ENCODE peak calls at places on chromosome 22, in four cellular contexts. One of them, this sample, is unnamed.

GRCh38 chr22:28711820-28712777 is 29.5 kb downstream of the CHEK2 start:
- DNase-seq in heart left ventricle: no peak
- DNase-seq in adrenal gland: peak; percentile 51
- DNase-seq in GM12865: no peak
- DNase-seq in this sample: peak; percentile 88

GRCh38 chr22:46066691-46067090 is 83.6 kb upstream of the PPARA start:
- DNase-seq in heart left ventricle: no peak
- DNase-seq in adrenal gland: no peak
- DNase-seq in GM12865: no peak
- DNase-seq in this sample: no peak

GRCh38 chr22:39090426-39091064 is 6.5 kb upstream of the APOBEC3H start:
- DNase-seq in heart left ventricle: peak; percentile 75
- DNase-seq in adrenal gland: no peak
- DNase-seq in GM12865: peak; percentile 89
- DNase-seq in this sample: no peak

GRCh38 chr22:22692707-22693530 is 48.5 kb downstream of the GGTLC2 start:
- DNase-seq in heart left ventricle: no peak
- DNase-seq in adrenal gland: peak; percentile 62
- DNase-seq in GM12865: peak; percentile 45
- DNase-seq in this sample: peak; percentile 64

GRCh38 chr22:39327995-39328754 is 8.8 kb upstream of the RPL3 start:
- DNase-seq in heart left ventricle: no peak
- DNase-seq in adrenal gland: no peak
- DNase-seq in GM12865: no peak
- DNase-seq in this sample: no peak

GRCh38 chr22:39612811-39613548 is 42.4 kb downstream of the CACNA1I start:
- DNase-seq in heart left ventricle: peak; percentile 16
- DNase-seq in adrenal gland: no peak
- DNase-seq in GM12865: no peak
- DNase-seq in this sample: no peak

GRCh38 chr22:46480396-46480795 is 57.0 kb downstream of the CELSR1 start:
- DNase-seq in heart left ventricle: no peak
- DNase-seq in adrenal gland: no peak
- DNase-seq in GM12865: no peak
- DNase-seq in this sample: no peak

GRCh38 chr22:17120281-17120680 is 879 bp downstream of the TMEM121B start:
- DNase-seq in heart left ventricle: peak; percentile 84
- DNase-seq in adrenal gland: peak; percentile 57
- DNase-seq in GM12865: peak; percentile 52
- DNase-seq in this sample: peak; percentile 19

GRCh38 chr22:23279781-23280180 is 99.5 kb downstream of the BCR start:
- DNase-seq in heart left ventricle: no peak
- DNase-seq in adrenal gland: no peak
- DNase-seq in GM12865: no peak
- DNase-seq in this sample: no peak

GRCh38 chr22:45975266-45976161 is 1.4 kb downstream of the WNT7B start:
- DNase-seq in heart left ventricle: no peak
- DNase-seq in adrenal gland: no peak
- DNase-seq in GM12865: no peak
- DNase-seq in this sample: no peak

GRCh38 chr22:48757581-48757980 is 1070.1 kb downstream of the BRD1 start:
- DNase-seq in heart left ventricle: no peak
- DNase-seq in adrenal gland: peak; percentile 5
- DNase-seq in GM12865: no peak
- DNase-seq in this sample: no peak

GRCh38 chr22:23578306-23578705 is 1.8 kb downstream of the IGLL1 start:
- DNase-seq in heart left ventricle: peak; percentile 48
- DNase-seq in adrenal gland: no peak
- DNase-seq in GM12865: no peak
- DNase-seq in this sample: no peak

GRCh38 chr22:46971141-46971775 is 208.8 kb downstream of the TBC1D22A start:
- DNase-seq in heart left ventricle: peak; percentile 69
- DNase-seq in adrenal gland: peak; percentile 57
- DNase-seq in GM12865: no peak
- DNase-seq in this sample: peak; percentile 35

GRCh38 chr22:43185860-43186261 is 1.1 kb downstream of the TTLL12 start:
- DNase-seq in heart left ventricle: peak; percentile 82
- DNase-seq in adrenal gland: peak; percentile 66
- DNase-seq in GM12865: peak; percentile 18
- DNase-seq in this sample: no peak

GRCh38 chr22:17422736-17423343 is 53.6 kb downstream of the CECR2 start:
- DNase-seq in heart left ventricle: no peak
- DNase-seq in adrenal gland: no peak
- DNase-seq in GM12865: no peak
- DNase-seq in this sample: no peak

GRCh38 chr22:37804502-37804885 is 3.2 kb upstream of the GCAT start:
- DNase-seq in heart left ventricle: no peak
- DNase-seq in adrenal gland: no peak
- DNase-seq in GM12865: no peak
- DNase-seq in this sample: no peak

GRCh38 chr22:37803636-37804371 is 3.9 kb upstream of the GCAT start:
- DNase-seq in heart left ventricle: no peak
- DNase-seq in adrenal gland: no peak
- DNase-seq in GM12865: no peak
- DNase-seq in this sample: no peak

GRCh38 chr22:37805878-37806277 is 1.9 kb upstream of the GCAT start:
- DNase-seq in heart left ventricle: no peak
- DNase-seq in adrenal gland: no peak
- DNase-seq in GM12865: no peak
- DNase-seq in this sample: no peak

GRCh38 chr22:37806409-37807338 is 1.1 kb upstream of the GCAT start:
- DNase-seq in heart left ventricle: no peak
- DNase-seq in adrenal gland: no peak
- DNase-seq in GM12865: no peak
- DNase-seq in this sample: peak; percentile 45

DNA sequence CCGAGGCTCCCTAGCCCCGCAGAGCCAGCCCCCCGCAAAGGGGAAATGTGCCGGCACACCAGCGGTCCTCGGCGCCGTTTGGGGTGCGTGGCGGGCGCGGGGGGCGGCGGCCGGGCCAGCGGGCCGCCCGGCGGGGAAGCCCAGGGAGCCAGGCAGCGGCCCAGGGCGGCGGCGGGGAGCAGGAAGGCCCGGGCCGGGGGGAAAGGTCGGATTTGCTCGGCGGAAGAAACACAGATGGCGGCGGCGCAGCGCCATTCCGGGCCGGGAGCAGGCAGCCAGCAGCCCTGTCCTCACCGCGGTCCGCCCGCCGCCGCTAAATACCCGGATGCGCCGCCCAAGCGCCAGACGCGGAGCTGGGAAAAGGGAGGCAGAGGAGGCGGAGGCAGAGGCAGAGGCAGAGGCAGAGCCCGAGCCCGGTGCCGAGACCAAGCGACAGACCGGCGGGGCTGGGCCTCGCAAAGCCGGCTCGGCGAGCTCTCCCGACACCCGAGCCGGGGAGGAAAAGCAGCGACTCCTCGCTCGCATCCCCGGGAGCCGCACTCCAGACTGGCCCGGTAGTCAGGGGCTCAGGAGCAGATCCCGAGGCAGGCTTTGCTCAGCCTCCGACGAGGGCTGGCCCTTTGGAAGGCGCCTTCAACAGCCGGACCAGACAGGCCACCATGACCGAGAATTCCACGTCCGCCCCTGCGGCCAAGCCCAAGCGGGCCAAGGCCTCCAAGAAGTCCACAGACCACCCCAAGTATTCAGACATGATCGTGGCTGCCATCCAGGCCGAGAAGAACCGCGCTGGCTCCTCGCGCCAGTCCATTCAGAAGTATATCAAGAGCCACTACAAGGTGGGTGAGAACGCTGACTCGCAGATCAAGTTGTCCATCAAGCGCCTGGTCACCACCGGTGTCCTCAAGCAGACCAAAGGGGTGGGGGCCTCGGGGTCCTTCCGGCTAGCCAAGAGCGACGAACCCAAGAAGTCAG is 2.6 kb upstream of the GCAT start:
- DNase-seq in heart left ventricle: peak; percentile 97
- DNase-seq in adrenal gland: peak; percentile 88
- DNase-seq in GM12865: peak; percentile 58
- DNase-seq in this sample: peak; percentile 89
- H3K4me3 ChIP-seq in heart left ventricle: peak overlapping the region; percentile 85
- H3K4me3 ChIP-seq in adrenal gland: peak overlapping the region; percentile 29
- H3K4me3 ChIP-seq in GM12865: peak overlapping the region; percentile 38
- H3K4me3 ChIP-seq in this sample: peak overlapping the region; percentile 78

GRCh38 chr22:35963237-35963810 is 65.3 kb downstream of the RBFOX2 start:
- DNase-seq in heart left ventricle: no peak
- DNase-seq in adrenal gland: no peak
- DNase-seq in GM12865: no peak
- DNase-seq in this sample: no peak

GRCh38 chr22:35967046-35967397 is 61.6 kb downstream of the RBFOX2 start:
- DNase-seq in heart left ventricle: no peak
- DNase-seq in adrenal gland: no peak
- DNase-seq in GM12865: no peak
- DNase-seq in this sample: no peak

GRCh38 chr22:35961480-35961902 is 67.1 kb downstream of the RBFOX2 start:
- DNase-seq in heart left ventricle: no peak
- DNase-seq in adrenal gland: peak; percentile 32
- DNase-seq in GM12865: no peak
- DNase-seq in this sample: peak; percentile 74

GRCh38 chr22:35970601-35971417 is 57.8 kb downstream of the RBFOX2 start:
- DNase-seq in heart left ventricle: no peak
- DNase-seq in adrenal gland: no peak
- DNase-seq in GM12865: no peak
- DNase-seq in this sample: no peak

GRCh38 chr22:35966314-35967045 is 62.1 kb downstream of the RBFOX2 start:
- DNase-seq in heart left ventricle: no peak
- DNase-seq in adrenal gland: no peak
- DNase-seq in GM12865: no peak
- DNase-seq in this sample: peak; percentile 65
- TF ChIP-seq CTCF in heart left ventricle: no peak
- TF ChIP-seq CTCF in adrenal gland: no peak
- TF ChIP-seq CTCF in GM12865: no peak
- TF ChIP-seq CTCF in this sample: peak; percentile 21

GRCh38 chr22:41367680-41368542 is 13.8 kb upstream of the TEF start:
- DNase-seq in heart left ventricle: no peak
- DNase-seq in adrenal gland: peak; percentile 48
- DNase-seq in GM12865: no peak
- DNase-seq in this sample: peak; percentile 55

GRCh38 chr22:41367039-41367679 is 14.6 kb upstream of the TEF start:
- DNase-seq in heart left ventricle: peak; percentile 98
- DNase-seq in adrenal gland: peak; percentile 99
- DNase-seq in GM12865: no peak
- DNase-seq in this sample: peak; percentile 99

GRCh38 chr22:41369089-41369745 is 12.5 kb upstream of the TEF start:
- DNase-seq in heart left ventricle: no peak
- DNase-seq in adrenal gland: no peak
- DNase-seq in GM12865: no peak
- DNase-seq in this sample: no peak

GRCh38 chr22:41369837-41370236 is 11.9 kb upstream of the TEF start:
- DNase-seq in heart left ventricle: no peak
- DNase-seq in adrenal gland: no peak
- DNase-seq in GM12865: no peak
- DNase-seq in this sample: no peak

DNA sequence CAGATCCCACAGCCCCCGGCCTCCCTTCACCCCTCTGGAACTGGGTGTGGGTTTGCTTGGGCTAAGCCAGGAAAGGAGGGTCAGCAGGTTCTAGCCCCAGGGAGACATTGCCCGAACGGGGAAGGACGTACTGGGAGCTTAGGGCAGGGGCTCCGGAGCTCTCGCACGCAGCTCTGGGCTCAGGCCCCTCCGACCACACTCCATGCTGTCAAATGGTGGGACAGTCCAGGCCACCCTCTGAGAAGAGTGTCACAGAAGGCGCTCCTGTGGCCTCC is 13.3 kb upstream of the TEF start:
- DNase-seq in heart left ventricle: no peak
- DNase-seq in adrenal gland: no peak
- DNase-seq in GM12865: no peak
- DNase-seq in this sample: no peak
- H3K4me3 ChIP-seq in heart left ventricle: peak overlapping the region; percentile 57
- H3K4me3 ChIP-seq in adrenal gland: no peak overlapping the region
- H3K4me3 ChIP-seq in GM12865: no peak overlapping the region
- H3K4me3 ChIP-seq in this sample: no peak overlapping the region

GRCh38 chr22:35337932-35338331 is 38.2 kb downstream of the TOM1 start:
- DNase-seq in heart left ventricle: no peak
- DNase-seq in adrenal gland: no peak
- DNase-seq in GM12865: peak; percentile 45
- DNase-seq in this sample: no peak
- TF ChIP-seq CTCF in heart left ventricle: no peak
- TF ChIP-seq CTCF in adrenal gland: no peak
- TF ChIP-seq CTCF in GM12865: peak; percentile 33
- TF ChIP-seq CTCF in this sample: no peak

DNA sequence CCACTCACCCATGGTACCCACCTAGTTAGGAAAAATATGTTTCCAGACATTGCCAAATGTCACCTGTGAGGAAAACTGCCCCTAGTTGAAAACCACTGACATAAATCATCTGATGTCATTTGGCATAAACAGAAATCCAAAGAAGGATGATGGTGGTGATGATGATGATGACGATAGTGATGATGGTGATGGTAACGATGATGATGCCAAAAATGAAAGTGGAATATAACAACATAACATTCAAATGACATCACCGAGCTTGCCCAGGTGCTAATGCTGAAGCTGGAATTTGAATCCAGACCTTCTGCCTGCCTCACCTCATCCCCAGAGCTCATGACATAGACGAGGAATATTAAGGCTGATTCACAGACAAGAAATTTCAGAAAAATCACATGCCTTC is 92.3 kb upstream of the ASPHD2 start:
- DNase-seq in heart left ventricle: no peak
- DNase-seq in adrenal gland: no peak
- DNase-seq in GM12865: no peak
- DNase-seq in this sample: no peak
- H3K4me3 ChIP-seq in heart left ventricle: no peak overlapping the region
- H3K4me3 ChIP-seq in adrenal gland: no peak overlapping the region
- H3K4me3 ChIP-seq in GM12865: no peak overlapping the region
- H3K4me3 ChIP-seq in this sample: no peak overlapping the region

GRCh38 chr22:19113429-19113828 is 8.8 kb downstream of the DGCR2 start:
- DNase-seq in heart left ventricle: no peak
- DNase-seq in adrenal gland: no peak
- DNase-seq in GM12865: no peak
- DNase-seq in this sample: no peak

GRCh38 chr22:19110064-19110458 is 12.2 kb downstream of the DGCR2 start:
- DNase-seq in heart left ventricle: no peak
- DNase-seq in adrenal gland: no peak
- DNase-seq in GM12865: no peak
- DNase-seq in this sample: no peak

GRCh38 chr22:19111584-19111983 is 10.6 kb downstream of the DGCR2 start:
- DNase-seq in heart left ventricle: no peak
- DNase-seq in adrenal gland: no peak
- DNase-seq in GM12865: no peak
- DNase-seq in this sample: no peak

GRCh38 chr22:19109198-19110063 is 12.8 kb downstream of the DGCR2 start:
- DNase-seq in heart left ventricle: no peak
- DNase-seq in adrenal gland: peak; percentile 55
- DNase-seq in GM12865: peak; percentile 83
- DNase-seq in this sample: peak; percentile 85

DNA sequence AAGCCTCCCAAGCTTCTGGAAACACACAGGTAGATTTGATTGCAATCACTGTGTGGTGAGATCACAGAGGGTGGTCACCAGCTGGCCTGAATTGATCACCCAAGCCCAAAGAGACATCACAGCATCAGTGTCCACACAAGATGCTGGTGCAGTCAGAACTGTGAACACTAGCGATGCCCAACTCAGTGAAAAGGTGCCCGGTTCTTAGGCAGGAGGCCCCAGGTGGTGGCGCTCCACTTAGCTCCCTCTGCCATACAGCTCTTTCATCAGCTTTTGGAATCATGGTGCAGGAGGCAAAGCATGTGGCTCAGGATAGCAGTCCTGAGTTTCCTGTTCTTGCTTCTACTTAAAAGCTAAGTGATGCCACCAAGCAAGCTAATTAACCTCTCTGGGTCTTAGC is 11.1 kb downstream of the DGCR2 start:
- DNase-seq in heart left ventricle: no peak
- DNase-seq in adrenal gland: peak; percentile 12
- DNase-seq in GM12865: no peak
- DNase-seq in this sample: no peak
- TF ChIP-seq CTCF in heart left ventricle: no peak
- TF ChIP-seq CTCF in adrenal gland: no peak
- TF ChIP-seq CTCF in GM12865: no peak
- TF ChIP-seq CTCF in this sample: no peak

This sample was measured in cardiac fibroblast.